ENCODE peak calls at places on chromosomes 7 and 10, in four cellular contexts. Q is endothelial cell, L is AG10803, U is lower lobe of right lung. F is an unnamed sample.

GRCh38 chr10:28627102-28627501 is 50.2 kb upstream of the BAMBI start:
- DNase-seq in Q (no peak), L (no peak), U (no peak), F (no peak)

GRCh38 chr10:60236869-60237524 is 152.7 kb downstream of the ANK3 start:
- DNase-seq in Q (no peak), U (peak; percentile 77), L (peak; percentile 63), F (peak; percentile 95)

GRCh38 chr10:131031346-131031745 is 280.2 kb downstream of the TCERG1L start:
- DNase-seq in Q (no peak), U (no peak), L (no peak), F (peak; percentile 44)

GRCh38 chr7:10612950-10613349 is 360.7 kb upstream of the PHF14 start:
- DNase-seq in U (no peak), Q (no peak), L (no peak), F (no peak)

GRCh38 chr10:51960494-51960895 is 261.1 kb upstream of the CSTF2T start:
- DNase-seq in Q (no peak), U (no peak), L (peak; percentile 88), F (peak; percentile 35)

GRCh38 chr10:117653170-117653515 is 110.6 kb downstream of the EMX2 start:
- DNase-seq in L (peak; percentile 96), U (no peak), Q (no peak), F (peak; percentile 63)

GRCh38 chr7:54080525-54080924 is 461.6 kb upstream of the VSTM2A start:
- DNase-seq in Q (no peak), L (no peak), U (no peak), F (no peak)

GRCh38 chr10:117212176-117212575 is 14.9 kb downstream of the KCNK18 start:
- DNase-seq in U (no peak), L (no peak), Q (no peak), F (no peak)

GRCh38 chr10:15169555-15170407 is 1.3 kb upstream of the NMT2 start:
- DNase-seq in U (no peak), Q (no peak), L (peak; percentile 14), F (peak; percentile 65)

GRCh38 chr7:111633878-111634277 is 71.6 kb upstream of the IMMP2L start:
- DNase-seq in Q (no peak), U (no peak), L (no peak), F (peak; percentile 11)

GRCh38 chr10:5540886-5541285 is 16.1 kb downstream of the CALML3 start:
- DNase-seq in L (no peak), Q (no peak), U (no peak), F (no peak)

GRCh38 chr10:110005716-110006115 is 2.1 kb upstream of the ADD3 start:
- DNase-seq in Q (peak; percentile 17), L (peak; percentile 88), U (no peak), F (peak; percentile 19)

GRCh38 chr10:33746878-33747277 is 412.4 kb upstream of the NRP1 start:
- DNase-seq in U (no peak), Q (no peak), L (no peak), F (no peak)

GRCh38 chr10:87177-88080 is 38.3 kb upstream of the TUBB8 start:
- DNase-seq in L (no peak), Q (no peak), U (no peak), F (peak; percentile 42)

DNA sequence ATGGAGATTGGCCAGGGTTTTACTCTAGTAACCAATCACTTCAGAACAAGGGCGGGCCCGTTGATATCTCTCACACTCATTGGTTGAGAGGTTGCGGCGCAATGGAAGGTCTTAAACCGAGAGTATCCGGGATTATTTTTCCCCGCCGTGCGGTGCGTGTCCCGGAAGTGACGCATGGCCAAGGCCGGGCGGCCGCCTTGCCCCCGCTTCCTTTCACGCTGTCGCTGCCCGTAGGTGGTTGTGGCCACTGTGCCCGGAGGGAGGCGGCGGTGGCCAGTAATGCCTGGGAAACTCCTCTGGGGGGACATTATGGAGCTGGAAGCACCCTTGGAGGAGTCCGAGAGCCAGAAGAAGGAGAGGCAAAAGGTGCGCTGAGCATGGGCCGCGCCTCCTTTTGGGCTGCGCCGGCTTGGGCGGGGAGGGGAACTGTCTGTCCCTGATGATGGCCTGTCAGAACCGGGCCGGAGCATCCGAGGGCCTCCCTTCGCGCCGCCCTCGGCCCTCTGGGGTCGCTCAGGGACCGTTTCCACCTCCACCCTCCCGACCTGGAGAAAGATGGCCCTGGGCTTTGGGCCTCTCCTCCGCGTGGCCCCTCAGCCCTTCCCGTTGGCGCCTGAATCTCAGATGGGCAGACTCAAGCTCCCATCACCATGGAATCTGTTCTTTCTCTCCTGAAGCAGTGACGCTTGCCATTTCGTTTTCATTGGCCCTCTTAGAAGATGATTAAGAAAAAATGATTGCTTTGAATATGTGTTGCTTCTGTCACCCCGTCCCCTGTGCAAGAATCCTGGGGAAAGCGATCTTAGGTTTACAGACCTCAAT is at the start of gene DDX50:
- DNase-seq in Q (peak; percentile 90), L (peak; percentile 99), U (peak; percentile 97), F (peak; percentile 100)
- TF ChIP-seq CTCF in Q (no peak), L (no peak), U (peak; percentile 29), F (no peak)

GRCh38 chr7:219581-220150 is 27.3 kb downstream of the FAM20C start:
- DNase-seq in L (no peak), U (peak; percentile 68), Q (no peak), F (no peak)

GRCh38 chr7:221996-222715 is 29.8 kb downstream of the FAM20C start:
- DNase-seq in Q (no peak), U (no peak), L (no peak), F (no peak)

GRCh38 chr7:218896-219580 is 26.7 kb downstream of the FAM20C start:
- DNase-seq in L (no peak), U (no peak), Q (no peak), F (no peak)

GRCh38 chr7:218316-218715 is 25.9 kb downstream of the FAM20C start:
- DNase-seq in U (no peak), L (no peak), Q (no peak), F (no peak)

GRCh38 chr7:220151-220841 is 27.9 kb downstream of the FAM20C start:
- DNase-seq in L (no peak), U (no peak), Q (peak; percentile 23), F (no peak)
- TF ChIP-seq CTCF in L (no peak), U (no peak), Q (no peak), F (no peak)

DNA sequence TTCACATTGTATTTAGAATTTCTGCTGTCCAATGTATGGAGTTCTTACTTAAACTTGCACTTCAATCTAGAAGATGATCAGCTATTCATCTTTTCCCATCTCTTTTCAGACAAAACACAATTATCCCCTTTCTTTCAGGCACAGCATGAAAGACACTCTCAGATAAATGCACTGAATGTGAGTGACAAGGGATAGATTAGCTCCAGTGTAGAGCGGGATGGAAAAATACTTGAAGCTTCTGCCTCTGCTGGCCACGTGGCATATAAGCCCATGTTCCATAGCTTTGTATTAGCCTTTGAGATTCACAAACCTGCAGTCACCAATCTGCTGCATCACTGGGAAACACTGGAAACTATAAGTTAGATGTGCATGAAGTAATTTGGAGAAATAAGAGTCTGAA is 162.2 kb upstream of the FAM3C start:
- DNase-seq in U (no peak), Q (no peak), L (no peak), F (no peak)
- TF ChIP-seq CTCF in U (no peak), Q (no peak), L (no peak), F (peak; percentile 11)

GRCh38 chr7:109322833-109323232 is 753.2 kb downstream of the DNAJB9 start:
- DNase-seq in U (no peak), L (no peak), Q (no peak), F (peak; percentile 28)
- TF ChIP-seq CTCF in U (no peak), L (no peak), Q (no peak), F (no peak)

GRCh38 chr7:158570449-158571170 is 17.0 kb downstream of the PTPRN2 start:
- DNase-seq in U (no peak), Q (no peak), L (no peak), F (no peak)
- TF ChIP-seq CTCF in U (no peak), Q (no peak), L (no peak), F (no peak)

GRCh38 chr10:82796510-82796909 is 921.5 kb downstream of the NRG3 start:
- DNase-seq in U (no peak), Q (no peak), L (peak; percentile 11), F (peak; percentile 21)
- TF ChIP-seq CTCF in U (peak; percentile 20), Q (peak; percentile 21), L (peak; percentile 52), F (peak; percentile 22)

F was measured in NB4.